ENCODE peak calls at places on chromosomes 2 and 18, in five cellular contexts. X is neural progenitor cell, B is transverse colon, R is fibroblast of pulmonary artery, H is pancreas. L is an unnamed sample.

GRCh38 chr2:157184161-157184910 is 73.2 kb upstream of the GALNT5 start:
- DNase-seq in X (no peak), B (no peak), R (no peak), H (no peak), L (no peak)

GRCh38 chr2:71458413-71459083 is 5.2 kb downstream of the DYSF start:
- DNase-seq in X (no peak), B (no peak), R (peak), H (no peak), L (no peak)

GRCh38 chr2:196459539-196459938 is 180.0 kb upstream of the CCDC150 start:
- DNase-seq in X (no peak), B (no peak), R (peak), H (no peak), L (no peak)

GRCh38 chr2:239802101-239802649 is 223.0 kb downstream of the NDUFA10 start:
- DNase-seq in X (no peak), B (no peak), R (no peak), H (no peak), L (no peak)

GRCh38 chr2:105554235-105554634 is 155.4 kb upstream of the FHL2 start:
- DNase-seq in X (no peak), B (no peak), R (no peak), H (no peak), L (no peak)

GRCh38 chr2:175811966-175812365 is 190.1 kb downstream of the LNPK start:
- DNase-seq in X (no peak), B (no peak), R (no peak), H (no peak), L (no peak)

GRCh38 chr2:231583982-231584381 is 8.7 kb upstream of the TEX44 start:
- DNase-seq in X (peak), B (no peak), R (no peak), H (no peak), L (no peak)

GRCh38 chr2:204195498-204195897 is 258.9 kb downstream of the ICOS start:
- DNase-seq in X (no peak), B (no peak), R (no peak), H (no peak), L (no peak)

GRCh38 chr18:45012286-45012685 is 331.6 kb downstream of the SETBP1 start:
- DNase-seq in X (no peak), B (no peak), R (no peak), H (no peak), L (no peak)

GRCh38 chr2:134089454-134089853 is 164.4 kb upstream of the MGAT5 start:
- DNase-seq in X (no peak), B (no peak), R (no peak), H (no peak), L (no peak)

GRCh38 chr18:67217551-67218166 is 298.9 kb downstream of the DSEL start:
- DNase-seq in X (peak), B (peak), R (peak), H (peak), L (no peak)

GRCh38 chr2:23900133-23900926 is 26.6 kb downstream of the ATAD2B start:
- DNase-seq in X (peak), B (peak), R (no peak), H (no peak), L (peak)

GRCh38 chr2:109244750-109245382 is 115.9 kb downstream of the SH3RF3 start:
- DNase-seq in X (no peak), B (no peak), R (no peak), H (no peak), L (no peak)

GRCh38 chr18:35441857-35442595 is 55.7 kb downstream of the INO80C start:
- DNase-seq in X (no peak), B (no peak), R (no peak), H (no peak), L (no peak)

GRCh38 chr2:68726608-68727367 is 7.8 kb upstream of the ARHGAP25 start:
- DNase-seq in X (no peak), B (peak), R (no peak), H (peak), L (peak)

GRCh38 chr2:175309799-175310198 is 128.3 kb upstream of the ATP5MC3 start:
- DNase-seq in X (peak), B (peak), R (peak), H (no peak), L (peak)

GRCh38 chr2:218394298-218395089 is 5.2 kb upstream of the CTDSP1 start:
- DNase-seq in X (no peak), B (no peak), R (no peak), H (peak), L (peak)

GRCh38 chr2:65666156-65666725 is 233.8 kb upstream of the SPRED2 start:
- DNase-seq in X (no peak), B (no peak), R (peak), H (no peak), L (no peak)

GRCh38 chr2:223696719-223697118 is 94.6 kb upstream of the SCG2 start:
- DNase-seq in X (no peak), B (no peak), R (peak), H (no peak), L (no peak)

GRCh38 chr18:10290244-10291240 is 163.9 kb upstream of the APCDD1 start:
- DNase-seq in X (no peak), B (no peak), R (peak), H (no peak), L (no peak)

GRCh38 chr18:48153641-48154481 is 223.4 kb upstream of the SMAD2 start:
- DNase-seq in X (no peak), B (no peak), R (peak), H (no peak), L (no peak)

GRCh38 chr2:70442301-70443077 is 111.1 kb downstream of the TGFA start:
- DNase-seq in X (no peak), B (no peak), R (no peak), H (no peak), L (no peak)

GRCh38 chr2:114550895-114551793 is 108.7 kb downstream of the DPP10 start:
- DNase-seq in X (peak), B (peak), R (peak), H (peak), L (peak)

GRCh38 chr2:158509928-158510797 is 53.4 kb downstream of the PKP4 start:
- DNase-seq in X (no peak), B (no peak), R (no peak), H (no peak), L (no peak)

DNA sequence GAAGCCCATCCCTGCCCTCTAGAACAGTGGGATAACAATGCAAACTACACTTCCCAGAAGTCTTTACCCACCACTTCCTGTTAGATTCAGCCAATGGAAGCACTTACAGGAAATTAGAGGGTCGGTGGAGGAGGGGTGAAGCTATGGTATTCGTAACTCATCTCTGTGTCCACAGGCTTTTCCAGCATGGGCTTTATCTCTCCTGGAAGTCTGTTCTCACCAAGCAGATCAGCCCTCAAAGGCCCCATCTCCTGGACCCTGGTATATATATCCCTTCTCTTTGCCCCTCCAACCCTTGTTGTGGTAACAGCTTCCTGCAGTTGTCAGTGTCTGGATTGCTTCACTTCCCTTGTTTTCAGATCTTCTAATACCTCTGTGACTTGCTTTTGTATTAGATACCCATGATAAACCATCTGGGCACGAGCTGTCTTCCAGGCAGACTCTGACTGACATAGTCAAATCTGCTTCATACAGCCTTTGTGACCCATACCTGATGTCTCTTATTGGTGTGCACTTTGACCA is 475.0 kb upstream of the POU3F3 start:
- DNase-seq in X (peak), B (peak), R (no peak), H (peak), L (no peak)
- H3K4me3 ChIP-seq in X (peak), B (peak), R (no peak), H (no peak), L (no peak)

DNA sequence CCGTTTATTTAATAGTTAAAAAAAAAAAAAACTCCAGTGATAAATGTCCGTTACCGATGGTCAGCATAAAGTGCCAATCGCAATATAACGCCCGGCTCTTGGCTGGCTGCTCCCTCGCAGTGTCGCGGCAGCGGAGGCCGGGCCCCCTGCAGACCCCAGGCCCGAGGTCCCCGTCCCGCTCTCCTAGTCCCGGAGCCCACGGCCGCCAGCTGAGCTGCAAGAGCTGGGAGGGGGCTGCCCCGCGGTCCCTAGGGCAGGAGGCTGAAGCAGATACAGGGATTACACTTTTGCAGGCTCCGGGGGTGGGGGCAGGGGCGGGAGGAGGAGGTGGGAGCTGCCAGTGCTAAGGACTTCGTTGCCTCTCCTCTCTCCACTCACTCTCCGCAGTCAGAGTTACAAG is 6.9 kb downstream of the OSR1 start:
- DNase-seq in X (peak), B (no peak), R (no peak), H (peak), L (no peak)
- H3K4me3 ChIP-seq in X (peak), B (no peak), R (no peak), H (no peak), L (no peak)

GRCh38 chr2:107312240-107312639 is 426.3 kb upstream of the ST6GAL2 start:
- DNase-seq in X (no peak), B (no peak), R (no peak), H (no peak), L (no peak)

GRCh38 chr2:107313316-107313715 is 427.3 kb upstream of the ST6GAL2 start:
- DNase-seq in X (no peak), B (no peak), R (no peak), H (no peak), L (no peak)
- H3K4me3 ChIP-seq in X (no peak), B (no peak), R (no peak), H (no peak), L (no peak)

GRCh38 chr2:233988581-233988980 is 61.9 kb upstream of the SPP2 start:
- DNase-seq in X (no peak), B (no peak), R (no peak), H (no peak), L (no peak)

GRCh38 chr2:233994191-233994590 is 56.3 kb upstream of the SPP2 start:
- DNase-seq in X (no peak), B (no peak), R (no peak), H (no peak), L (no peak)

GRCh38 chr2:233992481-233993217 is 57.9 kb upstream of the SPP2 start:
- DNase-seq in X (no peak), B (no peak), R (no peak), H (no peak), L (no peak)

GRCh38 chr2:233990261-233990798 is 60.2 kb upstream of the SPP2 start:
- DNase-seq in X (no peak), B (peak), R (no peak), H (no peak), L (peak)

GRCh38 chr2:233989221-233989620 is 61.3 kb upstream of the SPP2 start:
- DNase-seq in X (no peak), B (no peak), R (no peak), H (no peak), L (no peak)
- H3K4me3 ChIP-seq in X (no peak), B (no peak), R (no peak), H (no peak), L (no peak)

DNA sequence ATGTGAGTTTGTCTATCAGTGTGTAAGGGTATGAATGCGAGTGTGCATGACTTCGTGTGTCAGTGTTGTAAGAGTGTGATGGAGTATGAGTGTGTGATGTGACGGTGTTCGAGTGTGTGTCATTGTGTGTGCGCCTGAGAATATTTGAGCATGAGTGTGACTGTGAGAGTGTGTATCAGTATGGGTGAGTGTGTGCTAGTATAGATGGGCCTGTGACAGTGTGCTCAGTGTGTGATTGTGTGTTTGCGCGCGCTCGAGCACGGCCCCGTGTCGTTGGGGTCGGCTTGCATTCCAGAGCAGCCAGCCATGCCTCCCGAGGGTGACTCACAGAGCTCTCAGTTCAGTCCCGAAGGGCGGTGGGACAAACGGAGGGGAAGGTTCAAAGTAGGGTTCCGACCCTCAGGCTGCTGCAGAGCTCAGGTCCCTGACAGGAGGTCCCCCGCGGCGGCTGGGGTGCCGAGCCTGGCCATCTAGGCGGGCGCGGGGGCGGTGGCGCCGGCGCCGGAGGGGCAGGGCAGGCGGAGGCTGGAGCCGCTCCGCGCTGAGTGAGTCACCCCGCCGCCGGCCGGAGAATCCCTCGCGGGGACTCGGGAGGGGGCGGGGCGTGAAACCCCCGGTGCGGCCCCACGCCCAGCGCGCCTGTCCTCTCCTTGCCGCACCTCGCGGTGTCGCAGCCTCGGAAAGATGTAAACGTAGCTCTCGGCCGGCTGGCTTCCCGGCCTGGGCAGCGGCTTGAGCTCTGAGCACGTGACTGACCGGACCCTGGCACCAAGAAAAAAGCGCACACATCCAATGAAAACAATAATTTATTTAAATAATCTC is 3.8 kb downstream of the DLX2 start:
- DNase-seq in X (peak), B (peak), R (peak), H (peak), L (peak)
- H3K4me3 ChIP-seq in X (peak), B (peak), R (peak), H (no peak), L (no peak)

L was measured in mucosa of descending colon.